ENCODE peak calls at places on chromosomes 13 and 19, in five cellular contexts. O, X, A, Q and I are unnamed samples. For H3K4me1 and H3K27me3, the result is how much of the 10 kb centered on the place peaks cover.

GRCh38 chr19:51971624-51972023 is 15.0 kb downstream of the ZNF350 start:
- DNase-seq in O (no peak), X (no peak), A (no peak), Q (no peak), I (no peak)

GRCh38 chr13:72657379-72657778 is 70.0 kb downstream of the MZT1 start:
- DNase-seq in O (no peak), X (no peak), A (no peak), Q (no peak), I (no peak)

GRCh38 chr13:57631607-57632275 is at the start of gene PCDH17:
- DNase-seq in O (peak), X (no peak), A (peak), Q (no peak), I (peak)

GRCh38 chr19:38728752-38729541 is 15.3 kb downstream of the CAPN12 start:
- DNase-seq in O (peak), X (no peak), A (no peak), Q (peak), I (peak)

GRCh38 chr13:96229356-96229755 is 139.4 kb downstream of the HS6ST3 start:
- DNase-seq in O (no peak), X (no peak), A (no peak), Q (no peak), I (no peak)

GRCh38 chr13:111474136-111475002 is 153.9 kb downstream of the TEX29 start:
- DNase-seq in O (peak), X (no peak), A (no peak), Q (no peak), I (no peak)

GRCh38 chr13:99103536-99103935 is 97.1 kb upstream of the UBAC2 start:
- DNase-seq in O (no peak), X (no peak), A (no peak), Q (no peak), I (no peak)

GRCh38 chr19:39411006-39411831 is 1.2 kb upstream of the PLEKHG2 start:
- DNase-seq in O (peak), X (no peak), A (peak), Q (peak), I (peak)

GRCh38 chr13:33537691-33538090 is 252.1 kb upstream of the STARD13 start:
- DNase-seq in O (no peak), X (no peak), A (no peak), Q (no peak), I (no peak)
- H3K4me1 ChIP-seq in O (under half), X (under half), A (under half), Q (under half), I (under half)

DNA sequence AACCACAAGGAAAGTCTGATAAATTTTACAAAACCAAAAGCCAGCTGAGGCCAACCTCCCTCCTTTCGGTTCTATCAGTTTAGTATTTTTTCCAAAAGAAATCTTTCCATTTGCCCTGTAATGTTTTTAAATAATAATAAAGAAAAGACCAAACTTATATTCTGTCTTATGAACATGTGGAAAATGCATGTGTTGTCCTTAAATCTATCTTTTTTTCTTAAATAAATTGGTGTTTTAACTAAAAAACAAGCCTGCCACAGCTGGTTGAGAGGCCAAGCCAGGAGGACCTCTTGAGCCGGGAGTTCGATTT is 113.6 kb downstream of the SACS start:
- DNase-seq in O (no peak), X (no peak), A (no peak), Q (no peak), I (no peak)
- H3K27ac ChIP-seq in O (no peak), X (no peak), A (peak), Q (no peak), I (peak)

DNA sequence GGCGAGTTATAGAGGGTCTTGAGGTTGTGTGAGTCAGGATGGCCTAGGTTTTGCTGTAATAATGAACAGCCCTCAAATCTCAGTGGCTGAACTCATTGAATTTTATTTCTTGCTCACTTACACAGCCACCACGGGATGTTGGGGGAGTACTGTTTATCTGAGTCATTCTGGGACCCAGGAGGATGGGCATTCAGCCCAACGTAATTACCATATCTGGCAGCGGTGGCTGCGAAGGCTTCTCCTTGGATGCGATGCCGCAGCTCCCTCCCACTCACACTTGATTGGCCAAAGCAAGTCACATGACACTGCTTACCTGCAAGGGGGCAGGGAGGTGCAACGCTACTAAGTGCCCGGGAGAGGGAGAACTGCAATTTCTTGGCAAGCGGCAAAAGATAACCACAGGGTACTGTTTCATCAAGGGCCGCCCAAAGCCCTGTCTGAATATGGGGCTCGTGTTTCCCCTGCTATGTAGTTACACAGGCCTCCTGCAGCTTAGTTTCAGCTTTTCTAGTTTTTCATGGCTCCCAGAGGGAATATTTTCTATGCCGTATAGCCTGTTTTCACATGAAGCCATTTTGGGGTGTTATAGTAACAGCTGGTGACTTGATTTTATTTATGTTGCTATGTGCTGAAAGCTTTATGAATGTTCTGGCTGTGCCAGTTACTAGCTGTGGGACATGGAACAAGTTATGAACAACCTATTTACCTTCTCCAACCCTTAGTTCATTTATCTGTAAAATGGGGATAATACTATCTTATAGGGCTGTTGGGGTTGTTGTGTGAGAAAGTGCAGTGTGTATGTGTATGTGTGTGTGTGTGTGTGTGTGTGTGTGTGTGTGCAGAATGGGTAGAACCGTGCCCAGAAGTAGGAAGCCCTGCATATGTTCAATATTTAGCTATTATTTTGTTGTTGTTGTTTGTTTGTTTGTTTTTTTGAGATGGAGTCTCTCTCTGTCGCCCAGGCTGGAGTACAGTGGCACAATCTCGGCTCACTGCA is 20.1 kb downstream of the ZSWIM9 start:
- DNase-seq in O (no peak), X (no peak), A (no peak), Q (peak), I (no peak)
- H3K27me3 ChIP-seq in O (under half), X (under half), A (under half), Q (under half), I (under half)

GRCh38 chr13:44240611-44241010 is 133.0 kb upstream of the SERP2 start:
- DNase-seq in O (no peak), X (no peak), A (no peak), Q (no peak), I (no peak)
- H3K4me1 ChIP-seq in O (under half), X (under half), A (under half), Q (under half), I (under half)